ENCODE peak calls at places on chromosomes 2 and 18, in six cellular contexts. One of them, this sample, is unnamed.

GRCh38 chr18:36412778-36413177 is 115.3 kb downstream of the FHOD3 start:
- DNase-seq in right cardiac atrium: no peak
- DNase-seq in H54: no peak
- DNase-seq in SK-N-DZ: peak; percentile 57
- DNase-seq in endothelial cell: peak; percentile 42
- DNase-seq in amygdala: no peak
- DNase-seq in this sample: peak; percentile 78

GRCh38 chr2:99507964-99508818 is 18.4 kb upstream of the REV1 start:
- DNase-seq in right cardiac atrium: no peak
- DNase-seq in endothelial cell: no peak
- DNase-seq in SK-N-DZ: no peak
- DNase-seq in amygdala: no peak
- DNase-seq in H54: no peak
- DNase-seq in this sample: no peak

GRCh38 chr2:133765693-133766092 is 197.4 kb upstream of the NCKAP5 start:
- DNase-seq in amygdala: no peak
- DNase-seq in SK-N-DZ: no peak
- DNase-seq in right cardiac atrium: no peak
- DNase-seq in H54: no peak
- DNase-seq in endothelial cell: no peak
- DNase-seq in this sample: no peak

GRCh38 chr18:4433762-4434161 is 21.3 kb downstream of the DLGAP1 start:
- DNase-seq in right cardiac atrium: no peak
- DNase-seq in H54: no peak
- DNase-seq in SK-N-DZ: no peak
- DNase-seq in endothelial cell: no peak
- DNase-seq in amygdala: no peak
- DNase-seq in this sample: no peak

GRCh38 chr2:30165617-30166016 is 18.8 kb downstream of the YPEL5 start:
- DNase-seq in SK-N-DZ: no peak
- DNase-seq in H54: no peak
- DNase-seq in amygdala: no peak
- DNase-seq in endothelial cell: no peak
- DNase-seq in right cardiac atrium: no peak
- DNase-seq in this sample: no peak

GRCh38 chr2:197054437-197054836 is 127.9 kb upstream of the PGAP1 start:
- DNase-seq in endothelial cell: no peak
- DNase-seq in amygdala: no peak
- DNase-seq in right cardiac atrium: no peak
- DNase-seq in H54: no peak
- DNase-seq in SK-N-DZ: no peak
- DNase-seq in this sample: no peak

GRCh38 chr2:176997074-176997791 is 215.4 kb upstream of the HNRNPA3 start:
- DNase-seq in H54: peak; percentile 43
- DNase-seq in amygdala: no peak
- DNase-seq in SK-N-DZ: no peak
- DNase-seq in right cardiac atrium: no peak
- DNase-seq in endothelial cell: no peak
- DNase-seq in this sample: no peak

GRCh38 chr2:98027955-98028593 is 32.3 kb upstream of the TMEM131 start:
- DNase-seq in endothelial cell: no peak
- DNase-seq in SK-N-DZ: no peak
- DNase-seq in H54: peak; percentile 25
- DNase-seq in right cardiac atrium: no peak
- DNase-seq in amygdala: no peak
- DNase-seq in this sample: peak; percentile 69

GRCh38 chr2:184596819-184597411 is 1.4 kb upstream of the ZNF804A start:
- DNase-seq in right cardiac atrium: no peak
- DNase-seq in endothelial cell: no peak
- DNase-seq in SK-N-DZ: peak; percentile 18
- DNase-seq in H54: peak; percentile 26
- DNase-seq in amygdala: no peak
- DNase-seq in this sample: no peak

GRCh38 chr2:179809606-179810005 is 51.8 kb downstream of the ZNF385B start:
- DNase-seq in amygdala: no peak
- DNase-seq in H54: no peak
- DNase-seq in SK-N-DZ: no peak
- DNase-seq in endothelial cell: no peak
- DNase-seq in right cardiac atrium: no peak
- DNase-seq in this sample: no peak

GRCh38 chr2:58553937-58554336 is 312.8 kb upstream of the FANCL start:
- DNase-seq in right cardiac atrium: no peak
- DNase-seq in H54: no peak
- DNase-seq in endothelial cell: peak; percentile 12
- DNase-seq in SK-N-DZ: no peak
- DNase-seq in amygdala: peak; percentile 10
- DNase-seq in this sample: peak; percentile 61

GRCh38 chr2:69437751-69438154 is 518 bp upstream of the NFU1 start:
- DNase-seq in endothelial cell: no peak
- DNase-seq in amygdala: no peak
- DNase-seq in H54: peak; percentile 12
- DNase-seq in SK-N-DZ: no peak
- DNase-seq in right cardiac atrium: no peak
- DNase-seq in this sample: no peak

GRCh38 chr2:207165121-207166038 is at the start of gene KLF7:
- DNase-seq in endothelial cell: no peak
- DNase-seq in amygdala: peak; percentile 75
- DNase-seq in H54: no peak
- DNase-seq in right cardiac atrium: peak; percentile 72
- DNase-seq in SK-N-DZ: peak; percentile 24
- DNase-seq in this sample: peak; percentile 63

GRCh38 chr2:33409417-33409955 is 67.0 kb upstream of the RASGRP3 start:
- DNase-seq in amygdala: no peak
- DNase-seq in right cardiac atrium: no peak
- DNase-seq in endothelial cell: no peak
- DNase-seq in H54: no peak
- DNase-seq in SK-N-DZ: no peak
- DNase-seq in this sample: no peak

GRCh38 chr2:48358982-48359381 is 171.0 kb upstream of the STON1 start:
- DNase-seq in endothelial cell: no peak
- DNase-seq in amygdala: no peak
- DNase-seq in H54: no peak
- DNase-seq in SK-N-DZ: no peak
- DNase-seq in right cardiac atrium: no peak
- DNase-seq in this sample: no peak

GRCh38 chr18:22170421-22171262 is 1.3 kb downstream of the GATA6 start:
- DNase-seq in SK-N-DZ: no peak
- DNase-seq in H54: peak; percentile 56
- DNase-seq in right cardiac atrium: peak; percentile 88
- DNase-seq in amygdala: no peak
- DNase-seq in endothelial cell: no peak
- DNase-seq in this sample: peak; percentile 78

GRCh38 chr2:85455552-85456090 is 37.1 kb downstream of the SH2D6 start:
- DNase-seq in amygdala: no peak
- DNase-seq in SK-N-DZ: no peak
- DNase-seq in endothelial cell: no peak
- DNase-seq in right cardiac atrium: no peak
- DNase-seq in H54: no peak
- DNase-seq in this sample: no peak

GRCh38 chr2:72103690-72104089 is 44.0 kb downstream of the CYP26B1 start:
- DNase-seq in H54: no peak
- DNase-seq in amygdala: no peak
- DNase-seq in endothelial cell: no peak
- DNase-seq in SK-N-DZ: no peak
- DNase-seq in right cardiac atrium: no peak
- DNase-seq in this sample: no peak

GRCh38 chr2:84815146-84815545 is 65.7 kb downstream of the TRABD2A start:
- DNase-seq in H54: no peak
- DNase-seq in right cardiac atrium: no peak
- DNase-seq in endothelial cell: no peak
- DNase-seq in SK-N-DZ: no peak
- DNase-seq in amygdala: no peak
- DNase-seq in this sample: no peak

GRCh38 chr2:99787762-99788382 is 298.1 kb upstream of the REV1 start:
- DNase-seq in endothelial cell: no peak
- DNase-seq in amygdala: no peak
- DNase-seq in H54: no peak
- DNase-seq in right cardiac atrium: no peak
- DNase-seq in SK-N-DZ: no peak
- DNase-seq in this sample: no peak

GRCh38 chr2:96747061-96747460 is 7.2 kb upstream of the LMAN2L start:
- DNase-seq in H54: no peak
- DNase-seq in amygdala: no peak
- DNase-seq in right cardiac atrium: no peak
- DNase-seq in endothelial cell: no peak
- DNase-seq in SK-N-DZ: no peak
- DNase-seq in this sample: no peak

GRCh38 chr2:206084468-206084869 is 1.5 kb downstream of the INO80D start:
- DNase-seq in endothelial cell: peak; percentile 60
- DNase-seq in SK-N-DZ: peak; percentile 70
- DNase-seq in right cardiac atrium: peak; percentile 75
- DNase-seq in H54: peak; percentile 72
- DNase-seq in amygdala: peak; percentile 39
- DNase-seq in this sample: peak; percentile 84

GRCh38 chr18:36176177-36176584 is 11.1 kb upstream of the MOCOS start:
- DNase-seq in endothelial cell: no peak
- DNase-seq in amygdala: no peak
- DNase-seq in right cardiac atrium: no peak
- DNase-seq in SK-N-DZ: no peak
- DNase-seq in H54: no peak
- DNase-seq in this sample: no peak

GRCh38 chr18:9140984-9141383 is 4.4 kb downstream of the ANKRD12 start:
- DNase-seq in endothelial cell: no peak
- DNase-seq in H54: no peak
- DNase-seq in SK-N-DZ: no peak
- DNase-seq in amygdala: no peak
- DNase-seq in right cardiac atrium: no peak
- DNase-seq in this sample: no peak

GRCh38 chr18:76450912-76451421 is 44.1 kb downstream of the ZNF516 start:
- DNase-seq in right cardiac atrium: peak; percentile 86
- DNase-seq in endothelial cell: peak; percentile 45
- DNase-seq in SK-N-DZ: peak; percentile 32
- DNase-seq in H54: no peak
- DNase-seq in amygdala: no peak
- DNase-seq in this sample: peak; percentile 73

GRCh38 chr18:74282359-74283254 is 9.2 kb downstream of the CYB5A start:
- DNase-seq in endothelial cell: no peak
- DNase-seq in SK-N-DZ: no peak
- DNase-seq in amygdala: no peak
- DNase-seq in H54: no peak
- DNase-seq in right cardiac atrium: no peak
- DNase-seq in this sample: peak; percentile 57

GRCh38 chr2:231182500-231182899 is 15.9 kb upstream of the ARMC9 start:
- DNase-seq in right cardiac atrium: no peak
- DNase-seq in SK-N-DZ: no peak
- DNase-seq in H54: no peak
- DNase-seq in amygdala: no peak
- DNase-seq in endothelial cell: no peak
- DNase-seq in this sample: no peak

GRCh38 chr2:207311316-207312005 is 145.7 kb upstream of the KLF7 start:
- DNase-seq in H54: peak; percentile 52
- DNase-seq in right cardiac atrium: no peak
- DNase-seq in SK-N-DZ: peak; percentile 53
- DNase-seq in endothelial cell: no peak
- DNase-seq in amygdala: no peak
- DNase-seq in this sample: peak; percentile 93